ENCODE peak calls at places on chromosomes 1 and 21, in six cellular contexts. E is aorta, L is epithelial cell of esophagus, B is AG09309, I is fibroblast of the aortic adventitia, D is kidney epithelial cell. W is an unnamed sample.

GRCh38 chr1:43367026-43367903 is 546 bp downstream of the ELOVL1 start:
- DNase-seq in L (peak), I (no peak), D (no peak), B (no peak), E (peak), W (peak)

GRCh38 chr1:227948493-227949260 is 945 bp upstream of the WNT9A start:
- DNase-seq in E (no peak), I (no peak), D (no peak), L (peak), B (no peak), W (no peak)

GRCh38 chr1:205441318-205441633 is 14.6 kb downstream of the BLACAT1 start:
- DNase-seq in D (no peak), E (no peak), B (no peak), I (no peak), L (no peak), W (no peak)

GRCh38 chr1:44670751-44671640 is 3.3 kb downstream of the TMEM53 start:
- DNase-seq in B (no peak), D (no peak), I (no peak), L (no peak), E (no peak), W (no peak)

GRCh38 chr1:206918076-206918475 is 3.7 kb downstream of the FCMR start:
- DNase-seq in E (no peak), B (no peak), I (no peak), D (no peak), L (no peak), W (no peak)

GRCh38 chr1:10870493-10871096 is 74.1 kb upstream of the CASZ1 start:
- DNase-seq in B (no peak), L (no peak), D (no peak), E (no peak), I (no peak), W (no peak)

GRCh38 chr1:3312894-3313578 is 141.4 kb upstream of the ARHGEF16 start:
- DNase-seq in I (peak), B (peak), L (peak), D (peak), E (peak), W (no peak)

GRCh38 chr1:235670157-235670776 is 20.7 kb upstream of the GNG4 start:
- DNase-seq in D (no peak), B (no peak), L (no peak), I (no peak), E (no peak), W (no peak)

GRCh38 chr1:206503591-206504362 is 3.6 kb upstream of the RASSF5 start:
- DNase-seq in E (peak), B (peak), I (peak), D (peak), L (peak), W (no peak)

GRCh38 chr21:39063517-39063916 is 119.7 kb downstream of the PSMG1 start:
- DNase-seq in L (no peak), D (no peak), I (no peak), E (no peak), B (no peak), W (no peak)

GRCh38 chr1:182795563-182796228 is 6.1 kb downstream of the NPL start:
- DNase-seq in L (peak), D (no peak), B (no peak), I (no peak), E (no peak), W (no peak)

GRCh38 chr1:67404212-67404620 is 26.0 kb downstream of the SERBP1 start:
- DNase-seq in L (no peak), B (no peak), I (peak), E (no peak), D (no peak), W (no peak)

GRCh38 chr1:36384542-36385409 is 948 bp downstream of the STK40 start:
- DNase-seq in D (no peak), L (peak), I (no peak), E (peak), B (no peak), W (peak)

GRCh38 chr21:46065215-46065992 is 32.5 kb upstream of the COL6A2 start:
- DNase-seq in I (peak), E (peak), L (no peak), D (no peak), B (no peak), W (no peak)

GRCh38 chr1:26471498-26472329 is 526 bp upstream of the HMGN2 start:
- DNase-seq in E (peak), L (peak), I (peak), B (no peak), D (peak), W (peak)

GRCh38 chr1:30385246-30385940 is 338.0 kb downstream of the MATN1 start:
- DNase-seq in D (no peak), E (no peak), I (no peak), B (no peak), L (no peak), W (no peak)

GRCh38 chr1:17914987-17915386 is 159.9 kb downstream of the ACTL8 start:
- DNase-seq in E (no peak), B (no peak), L (no peak), I (no peak), D (no peak), W (no peak)
- H3K4me3 ChIP-seq in E (no peak), B (no peak), L (no peak), I (no peak), D (no peak), W (no peak)

GRCh38 chr1:15146142-15146541 is 7.4 kb upstream of the TMEM51 start:
- DNase-seq in I (no peak), E (no peak), D (no peak), B (no peak), L (no peak), W (no peak)
- H3K4me3 ChIP-seq in I (no peak), E (no peak), D (no peak), B (no peak), L (no peak), W (no peak)

GRCh38 chr1:65309317-65310077 is at the start of gene DNAJC6:
- DNase-seq in B (no peak), E (peak), L (peak), I (peak), D (no peak), W (peak)

GRCh38 chr1:65308781-65309316 is 494 bp upstream of the DNAJC6 start:
- DNase-seq in I (no peak), L (no peak), E (no peak), D (no peak), B (no peak), W (no peak)

DNA sequence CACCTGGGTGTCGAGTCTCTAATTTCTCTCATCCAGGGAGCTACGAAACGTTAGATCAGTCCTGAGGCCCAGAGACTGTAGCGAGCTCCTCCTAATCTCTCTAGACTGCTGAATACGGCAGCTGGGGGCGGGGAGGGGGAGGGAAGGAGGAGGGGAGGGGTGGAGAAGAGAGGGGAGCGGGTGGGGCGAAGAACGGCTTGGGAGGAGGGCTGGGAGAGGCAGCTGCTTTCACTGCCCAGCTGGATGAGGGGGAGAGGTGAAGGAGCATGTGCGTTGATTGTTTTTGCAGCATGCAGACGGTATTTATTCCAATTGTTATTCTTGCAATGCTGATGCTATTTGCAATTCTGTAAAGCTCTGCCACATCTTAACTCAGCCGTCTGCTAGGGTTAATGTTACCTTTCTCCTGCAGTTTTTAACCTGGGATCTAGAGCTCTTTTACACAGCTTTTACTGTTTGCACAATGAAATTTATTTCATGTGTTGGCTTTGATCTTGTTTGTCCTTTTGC is 790 bp downstream of the DNAJC6 start:
- DNase-seq in I (no peak), D (no peak), E (no peak), L (no peak), B (no peak), W (no peak)
- H3K4me3 ChIP-seq in I (no peak), D (peak), E (no peak), L (no peak), B (peak), W (no peak)

GRCh38 chr21:32089771-32090170 is 189.1 kb downstream of the MIS18A start:
- DNase-seq in L (no peak), E (no peak), D (no peak), B (no peak), I (no peak), W (no peak)
- H3K4me3 ChIP-seq in L (no peak), E (no peak), D (no peak), B (no peak), I (no peak), W (no peak)

GRCh38 chr1:151371340-151371739 is 1.2 kb downstream of the SELENBP1 start:
- DNase-seq in E (peak), D (no peak), B (peak), I (peak), L (peak), W (no peak)

GRCh38 chr1:151371744-151372410 is 628 bp downstream of the SELENBP1 start:
- DNase-seq in E (peak), D (no peak), I (peak), B (no peak), L (no peak), W (no peak)

GRCh38 chr1:151373196-151373595 is 691 bp upstream of the SELENBP1 start:
- DNase-seq in E (no peak), B (no peak), I (no peak), L (no peak), D (no peak), W (no peak)

GRCh38 chr1:151370211-151370911 is 2.1 kb downstream of the SELENBP1 start:
- DNase-seq in I (peak), B (no peak), D (no peak), L (no peak), E (no peak), W (no peak)

GRCh38 chr1:151372411-151372934 is at the start of gene SELENBP1:
- DNase-seq in D (no peak), B (no peak), L (peak), I (peak), E (peak), W (no peak)
- H3K4me3 ChIP-seq in D (peak), B (no peak), L (peak), I (peak), E (peak), W (no peak)

DNA sequence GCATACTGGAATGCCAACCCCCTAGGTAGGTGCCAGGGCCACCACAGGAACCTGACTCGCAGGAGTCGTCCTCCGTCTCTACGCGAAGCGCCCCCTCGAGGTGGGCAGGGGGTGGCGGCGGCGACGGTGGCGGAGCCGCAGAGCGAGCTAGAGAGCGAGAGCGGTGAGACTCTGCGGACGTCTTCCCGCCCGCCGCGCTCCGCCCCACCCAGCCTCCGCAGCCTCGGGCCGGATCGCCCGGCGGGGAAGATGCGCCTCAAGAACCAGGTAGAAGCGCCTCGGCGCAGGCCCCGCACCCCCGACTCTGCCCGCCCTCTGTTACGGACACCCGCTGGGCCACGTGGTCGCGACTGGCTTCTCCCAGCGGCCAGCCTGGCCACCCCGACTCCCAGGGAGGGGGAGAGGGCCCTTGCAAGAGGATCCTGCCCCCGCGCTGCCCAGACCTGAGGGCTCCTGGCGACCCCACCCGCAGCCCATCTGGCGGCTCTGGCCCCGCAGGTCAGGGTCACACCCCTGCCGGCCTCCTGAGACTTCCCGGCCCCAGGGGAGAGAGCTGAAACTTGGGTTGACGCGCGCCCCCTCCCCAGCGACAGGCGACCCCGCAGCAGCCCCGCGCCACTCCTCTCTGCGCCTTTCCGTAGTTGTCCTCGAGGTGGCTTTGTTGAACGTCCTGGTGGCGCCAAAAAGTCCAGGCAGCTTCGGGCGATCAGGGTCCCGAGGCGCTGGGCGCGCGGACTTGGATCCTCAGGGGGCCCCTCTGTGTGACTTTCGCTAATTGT is 24.4 kb upstream of the AGBL4 start:
- DNase-seq in I (no peak), L (peak), D (no peak), B (no peak), E (peak), W (peak)
- H3K4me3 ChIP-seq in I (no peak), L (no peak), D (peak), B (no peak), E (no peak), W (no peak)

GRCh38 chr1:31754397-31754796 is 9.7 kb downstream of the ADGRB2 start:
- DNase-seq in D (no peak), I (no peak), L (no peak), E (no peak), B (no peak), W (no peak)
- H3K4me3 ChIP-seq in D (no peak), I (no peak), L (no peak), E (no peak), B (no peak), W (no peak)